ENCODE peak calls at places on chromosomes 4 and X, in seven cellular contexts. One of them, this sample, is unnamed.

GRCh38 chr4:51842167-51842553 is 793 bp upstream of the DCUN1D4 start:
- DNase-seq in cardiac muscle cell: peak; percentile 42
- DNase-seq in heart left ventricle: no peak
- DNase-seq in prostate gland: peak; percentile 13
- DNase-seq in PC-3: no peak
- DNase-seq in fibroblast of lung: no peak
- DNase-seq in lung: no peak
- DNase-seq in this sample: no peak

GRCh38 chrX:47384502-47384901 is 14.1 kb downstream of the ZNF157 start:
- DNase-seq in cardiac muscle cell: peak; percentile 70
- DNase-seq in heart left ventricle: peak; percentile 32
- DNase-seq in prostate gland: peak; percentile 64
- DNase-seq in PC-3: peak; percentile 85
- DNase-seq in fibroblast of lung: peak; percentile 39
- DNase-seq in lung: peak; percentile 61
- DNase-seq in this sample: peak; percentile 60

GRCh38 chr4:17717301-17717700 is 64.1 kb downstream of the FAM184B start:
- DNase-seq in cardiac muscle cell: no peak
- DNase-seq in heart left ventricle: no peak
- DNase-seq in prostate gland: no peak
- DNase-seq in PC-3: no peak
- DNase-seq in fibroblast of lung: no peak
- DNase-seq in lung: no peak
- DNase-seq in this sample: no peak

GRCh38 chrX:19539665-19540064 is 24.4 kb upstream of the MAP3K15 start:
- DNase-seq in cardiac muscle cell: no peak
- DNase-seq in heart left ventricle: no peak
- DNase-seq in prostate gland: no peak
- DNase-seq in PC-3: no peak
- DNase-seq in fibroblast of lung: no peak
- DNase-seq in lung: no peak
- DNase-seq in this sample: no peak

GRCh38 chr4:136939781-136940180 is 592.5 kb downstream of the PCDH18 start:
- DNase-seq in cardiac muscle cell: no peak
- DNase-seq in heart left ventricle: no peak
- DNase-seq in prostate gland: no peak
- DNase-seq in PC-3: no peak
- DNase-seq in fibroblast of lung: no peak
- DNase-seq in lung: no peak
- DNase-seq in this sample: no peak

GRCh38 chrX:38803609-38804480 is 2.6 kb downstream of the MID1IP1 start:
- DNase-seq in cardiac muscle cell: peak; percentile 84
- DNase-seq in heart left ventricle: peak; percentile 86
- DNase-seq in prostate gland: peak; percentile 68
- DNase-seq in PC-3: peak; percentile 86
- DNase-seq in fibroblast of lung: peak; percentile 63
- DNase-seq in lung: peak; percentile 87
- DNase-seq in this sample: no peak

GRCh38 chr4:110949516-110949915 is 326.6 kb upstream of the PITX2 start:
- DNase-seq in cardiac muscle cell: no peak
- DNase-seq in heart left ventricle: no peak
- DNase-seq in prostate gland: no peak
- DNase-seq in PC-3: no peak
- DNase-seq in fibroblast of lung: no peak
- DNase-seq in lung: no peak
- DNase-seq in this sample: no peak

GRCh38 chrX:32966956-32967355 is 244.4 kb downstream of the DMD start:
- DNase-seq in cardiac muscle cell: no peak
- DNase-seq in heart left ventricle: no peak
- DNase-seq in prostate gland: no peak
- DNase-seq in PC-3: no peak
- DNase-seq in fibroblast of lung: no peak
- DNase-seq in lung: no peak
- DNase-seq in this sample: no peak

GRCh38 chr4:150251752-150252190 is 173.5 kb downstream of the DCLK2 start:
- DNase-seq in cardiac muscle cell: peak; percentile 48
- DNase-seq in heart left ventricle: no peak
- DNase-seq in prostate gland: no peak
- DNase-seq in PC-3: no peak
- DNase-seq in fibroblast of lung: no peak
- DNase-seq in lung: no peak
- DNase-seq in this sample: no peak

GRCh38 chrX:70979136-70979762 is 48.4 kb upstream of the SLC7A3 start:
- DNase-seq in cardiac muscle cell: peak; percentile 61
- DNase-seq in heart left ventricle: no peak
- DNase-seq in prostate gland: no peak
- DNase-seq in PC-3: peak; percentile 41
- DNase-seq in fibroblast of lung: peak; percentile 55
- DNase-seq in lung: no peak
- DNase-seq in this sample: peak; percentile 2

GRCh38 chrX:103254171-103254824 is 657 bp downstream of the TCEAL8 start:
- DNase-seq in cardiac muscle cell: peak; percentile 43
- DNase-seq in heart left ventricle: peak; percentile 53
- DNase-seq in prostate gland: peak; percentile 45
- DNase-seq in PC-3: peak; percentile 40
- DNase-seq in fibroblast of lung: peak; percentile 43
- DNase-seq in lung: peak; percentile 66
- DNase-seq in this sample: peak; percentile 11

GRCh38 chrX:96906741-96907140 is 23.0 kb downstream of the RPA4 start:
- DNase-seq in cardiac muscle cell: peak; percentile 39
- DNase-seq in heart left ventricle: no peak
- DNase-seq in prostate gland: no peak
- DNase-seq in PC-3: peak; percentile 2
- DNase-seq in fibroblast of lung: peak; percentile 72
- DNase-seq in lung: no peak
- DNase-seq in this sample: no peak

GRCh38 chr4:72767903-72768817 is 199.1 kb upstream of the ADAMTS3 start:
- DNase-seq in cardiac muscle cell: peak; percentile 90
- DNase-seq in heart left ventricle: no peak
- DNase-seq in prostate gland: no peak
- DNase-seq in PC-3: peak; percentile 45
- DNase-seq in fibroblast of lung: peak; percentile 97
- DNase-seq in lung: no peak
- DNase-seq in this sample: no peak

GRCh38 chr4:132059227-132059626 is 1089.9 kb upstream of the PCDH10 start:
- DNase-seq in cardiac muscle cell: no peak
- DNase-seq in heart left ventricle: no peak
- DNase-seq in prostate gland: no peak
- DNase-seq in PC-3: no peak
- DNase-seq in fibroblast of lung: no peak
- DNase-seq in lung: no peak
- DNase-seq in this sample: no peak

GRCh38 chrX:107673933-107674479 is 45.7 kb downstream of the PRPS1 start:
- DNase-seq in cardiac muscle cell: peak; percentile 95
- DNase-seq in heart left ventricle: peak; percentile 78
- DNase-seq in prostate gland: peak; percentile 69
- DNase-seq in PC-3: no peak
- DNase-seq in fibroblast of lung: no peak
- DNase-seq in lung: peak; percentile 88
- DNase-seq in this sample: peak; percentile 95

GRCh38 chr4:125390126-125390525 is 75.4 kb downstream of the FAT4 start:
- DNase-seq in cardiac muscle cell: peak; percentile 66
- DNase-seq in heart left ventricle: peak; percentile 32
- DNase-seq in prostate gland: no peak
- DNase-seq in PC-3: peak; percentile 39
- DNase-seq in fibroblast of lung: peak; percentile 86
- DNase-seq in lung: no peak
- DNase-seq in this sample: no peak

DNA sequence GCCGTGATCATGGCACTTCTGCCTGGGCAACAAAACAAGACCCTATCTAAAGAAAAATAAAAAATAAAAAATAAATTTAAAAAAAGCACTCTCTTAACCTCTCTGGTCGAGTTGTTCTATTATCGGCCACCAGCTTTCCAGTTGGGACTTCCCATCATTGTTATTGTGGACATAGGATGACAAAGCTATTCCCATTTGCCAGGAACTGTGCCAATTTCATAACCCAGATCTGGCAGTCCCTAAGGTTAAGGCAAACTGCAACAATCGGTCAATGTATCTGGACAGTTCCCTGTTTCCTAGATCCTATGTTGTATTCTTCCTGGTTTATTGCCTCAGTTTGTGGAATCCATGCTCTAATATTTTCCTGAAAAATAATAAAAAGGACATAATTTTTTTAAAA is 17.8 kb upstream of the ANXA5 start:
- DNase-seq in cardiac muscle cell: no peak
- DNase-seq in heart left ventricle: no peak
- DNase-seq in prostate gland: no peak
- DNase-seq in PC-3: no peak
- DNase-seq in fibroblast of lung: no peak
- DNase-seq in lung: no peak
- DNase-seq in this sample: no peak
- H3K27me3 ChIP-seq in cardiac muscle cell: no peaks in the 10 kb centered on the region
- H3K27me3 ChIP-seq in heart left ventricle: no peaks in the 10 kb centered on the region
- H3K27me3 ChIP-seq in prostate gland: no peaks in the 10 kb centered on the region
- H3K27me3 ChIP-seq in PC-3: no peaks in the 10 kb centered on the region
- H3K27me3 ChIP-seq in fibroblast of lung: no peaks in the 10 kb centered on the region
- H3K27me3 ChIP-seq in lung: no peaks in the 10 kb centered on the region
- H3K27me3 ChIP-seq in this sample: peaks cover 24% of the 10 kb centered on the region

DNA sequence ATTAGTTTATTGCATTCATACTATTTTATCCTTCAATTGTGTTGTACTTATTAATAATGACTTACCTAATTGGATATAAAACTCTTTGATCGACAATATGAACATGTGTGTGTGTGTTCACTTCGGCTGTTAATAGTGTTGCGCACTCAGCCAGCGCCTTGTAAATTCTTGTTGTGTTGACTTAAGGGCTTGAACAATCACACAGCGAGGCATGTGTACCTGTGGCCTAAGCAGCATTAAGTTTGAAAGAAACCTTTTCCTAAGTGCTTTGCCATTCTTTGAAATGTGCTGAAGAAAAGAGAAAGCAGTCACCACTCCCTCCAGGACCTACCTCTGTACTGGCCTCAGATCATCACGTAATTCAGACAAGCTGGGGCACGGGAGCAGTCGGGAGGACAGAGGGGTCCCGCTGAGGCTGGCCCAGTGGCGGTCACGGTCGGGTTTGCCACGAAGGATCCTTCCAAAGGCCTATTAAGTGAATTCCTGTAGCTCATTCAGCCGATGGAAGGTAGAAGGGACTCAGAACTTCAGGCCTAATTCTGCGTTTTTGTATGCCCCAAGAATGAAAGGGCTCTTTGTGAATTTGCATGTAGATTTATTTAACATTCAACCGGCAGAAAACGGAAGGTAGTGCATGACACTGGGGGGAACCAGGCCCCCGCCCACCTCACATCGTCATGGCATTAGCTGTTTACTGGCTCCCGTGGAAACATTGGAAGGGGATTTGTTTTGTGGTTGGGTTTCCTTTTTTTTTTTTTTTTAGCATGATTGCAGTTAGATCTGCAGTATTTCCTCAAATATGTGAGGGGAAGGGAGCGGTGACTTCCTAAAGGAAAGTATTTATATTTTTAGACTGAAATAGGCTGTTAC is 106.3 kb downstream of the TRAPPC11 start:
- DNase-seq in cardiac muscle cell: no peak
- DNase-seq in heart left ventricle: peak; percentile 74
- DNase-seq in prostate gland: peak; percentile 61
- DNase-seq in PC-3: no peak
- DNase-seq in fibroblast of lung: peak; percentile 10
- DNase-seq in lung: no peak
- DNase-seq in this sample: no peak
- H3K4me3 ChIP-seq in cardiac muscle cell: no peak overlapping the region
- H3K4me3 ChIP-seq in heart left ventricle: peak overlapping the region; percentile 7
- H3K4me3 ChIP-seq in prostate gland: no peak overlapping the region
- H3K4me3 ChIP-seq in PC-3: no peak overlapping the region
- H3K4me3 ChIP-seq in fibroblast of lung: no peak overlapping the region
- H3K4me3 ChIP-seq in lung: no peak overlapping the region
- H3K4me3 ChIP-seq in this sample: no peak overlapping the region

GRCh38 chrX:22135171-22135711 is 103.1 kb downstream of the PHEX start:
- DNase-seq in cardiac muscle cell: peak; percentile 50
- DNase-seq in heart left ventricle: no peak
- DNase-seq in prostate gland: peak; percentile 36
- DNase-seq in PC-3: peak; percentile 55
- DNase-seq in fibroblast of lung: peak; percentile 53
- DNase-seq in lung: no peak
- DNase-seq in this sample: no peak

GRCh38 chrX:22128961-22129360 is 96.8 kb downstream of the PHEX start:
- DNase-seq in cardiac muscle cell: no peak
- DNase-seq in heart left ventricle: no peak
- DNase-seq in prostate gland: no peak
- DNase-seq in PC-3: peak; percentile 34
- DNase-seq in fibroblast of lung: no peak
- DNase-seq in lung: no peak
- DNase-seq in this sample: no peak

GRCh38 chrX:22136711-22137110 is 104.6 kb downstream of the PHEX start:
- DNase-seq in cardiac muscle cell: no peak
- DNase-seq in heart left ventricle: no peak
- DNase-seq in prostate gland: no peak
- DNase-seq in PC-3: no peak
- DNase-seq in fibroblast of lung: no peak
- DNase-seq in lung: no peak
- DNase-seq in this sample: no peak

GRCh38 chrX:22135994-22136684 is 104.0 kb downstream of the PHEX start:
- DNase-seq in cardiac muscle cell: peak; percentile 59
- DNase-seq in heart left ventricle: no peak
- DNase-seq in prostate gland: peak; percentile 25
- DNase-seq in PC-3: peak; percentile 83
- DNase-seq in fibroblast of lung: peak; percentile 76
- DNase-seq in lung: no peak
- DNase-seq in this sample: peak; percentile 42

DNA sequence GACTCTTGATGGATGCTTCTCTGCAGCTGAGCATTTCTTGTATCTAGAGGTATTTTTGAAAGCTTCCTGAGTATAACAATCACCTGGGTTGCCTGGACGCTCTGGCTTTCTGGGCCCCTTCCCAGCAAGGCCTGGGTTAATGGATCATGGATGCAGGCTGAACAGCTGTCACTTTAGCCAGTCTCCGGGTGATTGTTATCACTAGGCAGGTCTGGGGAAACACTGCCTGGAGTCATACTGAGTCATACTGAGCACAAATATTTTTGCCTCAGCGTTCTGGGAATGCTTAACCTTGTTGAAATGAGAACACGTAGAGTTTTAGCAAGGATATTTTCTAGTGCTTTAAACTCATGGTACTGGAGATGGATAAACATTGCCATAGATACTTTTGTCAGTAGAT is 102.6 kb downstream of the PHEX start:
- DNase-seq in cardiac muscle cell: peak; percentile 43
- DNase-seq in heart left ventricle: no peak
- DNase-seq in prostate gland: peak; percentile 11
- DNase-seq in PC-3: peak; percentile 89
- DNase-seq in fibroblast of lung: peak; percentile 80
- DNase-seq in lung: no peak
- DNase-seq in this sample: no peak
- H3K27ac ChIP-seq in cardiac muscle cell: peak overlapping the region; percentile 59
- H3K27ac ChIP-seq in heart left ventricle: no peak overlapping the region
- H3K27ac ChIP-seq in prostate gland: no peak overlapping the region
- H3K27ac ChIP-seq in PC-3: peak overlapping the region; percentile 97
- H3K27ac ChIP-seq in fibroblast of lung: peak overlapping the region; percentile 69
- H3K27ac ChIP-seq in lung: peak overlapping the region; percentile 45
- H3K27ac ChIP-seq in this sample: no peak overlapping the region

DNA sequence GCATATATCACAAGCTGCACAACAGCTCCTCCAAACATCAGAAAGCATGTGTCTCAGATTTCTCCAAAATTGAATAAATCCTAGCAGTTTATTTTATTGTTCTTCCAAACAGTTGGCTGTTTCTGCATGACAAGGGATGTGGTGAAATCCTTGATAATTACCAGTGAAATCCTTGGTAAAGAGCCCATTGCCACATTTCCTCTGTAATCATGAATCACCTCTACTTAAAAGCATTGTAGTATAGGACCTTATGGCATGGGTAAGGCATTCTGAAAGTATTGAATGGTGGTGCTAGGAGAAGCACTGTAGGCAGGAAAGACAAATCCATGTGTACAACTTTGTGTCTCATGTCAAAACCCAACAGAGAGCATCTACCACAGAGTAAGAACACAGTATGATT is 135.8 kb upstream of the NDST3 start:
- DNase-seq in cardiac muscle cell: no peak
- DNase-seq in heart left ventricle: no peak
- DNase-seq in prostate gland: no peak
- DNase-seq in PC-3: no peak
- DNase-seq in fibroblast of lung: peak; percentile 57
- DNase-seq in lung: no peak
- DNase-seq in this sample: no peak
- H3K27me3 ChIP-seq in cardiac muscle cell: no peaks in the 10 kb centered on the region
- H3K27me3 ChIP-seq in heart left ventricle: no peaks in the 10 kb centered on the region
- H3K27me3 ChIP-seq in prostate gland: no peaks in the 10 kb centered on the region
- H3K27me3 ChIP-seq in PC-3: no peaks in the 10 kb centered on the region
- H3K27me3 ChIP-seq in fibroblast of lung: no peaks in the 10 kb centered on the region
- H3K27me3 ChIP-seq in lung: no peaks in the 10 kb centered on the region
- H3K27me3 ChIP-seq in this sample: no peaks in the 10 kb centered on the region

This sample was measured in CD4-positive, CD25-positive, alpha-beta regulatory T cell.